ENCODE peak calls at places on chromosomes 12 and 14, in five cellular contexts. One of them, this sample, is unnamed. For H3K4me1, the result is how much of the 10 kb centered on the place peaks cover.

GRCh38 chr14:67428501-67429031 is 16.6 kb upstream of the PLEK2 start:
- DNase-seq in adrenal gland: peak
- DNase-seq in IMR-90: peak
- DNase-seq in prostate gland: no peak
- DNase-seq in GM12878: no peak
- DNase-seq in this sample: no peak

GRCh38 chr14:28756896-28757570 is 9.6 kb upstream of the FOXG1 start:
- DNase-seq in adrenal gland: no peak
- DNase-seq in IMR-90: peak
- DNase-seq in prostate gland: no peak
- DNase-seq in GM12878: no peak
- DNase-seq in this sample: no peak

GRCh38 chr12:110198386-110198785 is 74.2 kb downstream of the IFT81 start:
- DNase-seq in adrenal gland: no peak
- DNase-seq in IMR-90: peak
- DNase-seq in prostate gland: no peak
- DNase-seq in GM12878: no peak
- DNase-seq in this sample: no peak

GRCh38 chr12:89353188-89353822 is 1.0 kb upstream of the DUSP6 start:
- DNase-seq in adrenal gland: peak
- DNase-seq in IMR-90: peak
- DNase-seq in prostate gland: peak
- DNase-seq in GM12878: no peak
- DNase-seq in this sample: peak

GRCh38 chr14:52031781-52032180 is 37.1 kb downstream of the NID2 start:
- DNase-seq in adrenal gland: peak
- DNase-seq in IMR-90: peak
- DNase-seq in prostate gland: no peak
- DNase-seq in GM12878: no peak
- DNase-seq in this sample: no peak

GRCh38 chr14:56216631-56217379 is 98.6 kb downstream of the PELI2 start:
- DNase-seq in adrenal gland: peak
- DNase-seq in IMR-90: peak
- DNase-seq in prostate gland: no peak
- DNase-seq in GM12878: no peak
- DNase-seq in this sample: peak

GRCh38 chr14:55782166-55782565 is 202.2 kb downstream of the KTN1 start:
- DNase-seq in adrenal gland: no peak
- DNase-seq in IMR-90: peak
- DNase-seq in prostate gland: no peak
- DNase-seq in GM12878: no peak
- DNase-seq in this sample: no peak

GRCh38 chr12:74169607-74170006 is 368.0 kb upstream of the ATXN7L3B start:
- DNase-seq in adrenal gland: no peak
- DNase-seq in IMR-90: no peak
- DNase-seq in prostate gland: no peak
- DNase-seq in GM12878: no peak
- DNase-seq in this sample: no peak

GRCh38 chr12:32273063-32273521 is 126.3 kb upstream of the FGD4 start:
- DNase-seq in adrenal gland: no peak
- DNase-seq in IMR-90: peak
- DNase-seq in prostate gland: no peak
- DNase-seq in GM12878: no peak
- DNase-seq in this sample: no peak

GRCh38 chr14:57835751-57836150 is 30.1 kb downstream of the SLC35F4 start:
- DNase-seq in adrenal gland: no peak
- DNase-seq in IMR-90: no peak
- DNase-seq in prostate gland: no peak
- DNase-seq in GM12878: no peak
- DNase-seq in this sample: no peak

GRCh38 chr14:60266021-60266937 is 17.3 kb downstream of the PPM1A start:
- DNase-seq in adrenal gland: no peak
- DNase-seq in IMR-90: no peak
- DNase-seq in prostate gland: no peak
- DNase-seq in GM12878: no peak
- DNase-seq in this sample: no peak

GRCh38 chr14:75861161-75861621 is 120.6 kb downstream of the TGFB3 start:
- DNase-seq in adrenal gland: no peak
- DNase-seq in IMR-90: peak
- DNase-seq in prostate gland: no peak
- DNase-seq in GM12878: no peak
- DNase-seq in this sample: no peak

GRCh38 chr12:110109037-110109836 is 14.9 kb upstream of the IFT81 start:
- DNase-seq in adrenal gland: peak
- DNase-seq in IMR-90: peak
- DNase-seq in prostate gland: peak
- DNase-seq in GM12878: no peak
- DNase-seq in this sample: peak

GRCh38 chr12:30753233-30753632 is 1.5 kb downstream of the CAPRIN2 start:
- DNase-seq in adrenal gland: no peak
- DNase-seq in IMR-90: peak
- DNase-seq in prostate gland: no peak
- DNase-seq in GM12878: no peak
- DNase-seq in this sample: no peak

GRCh38 chr12:109209082-109209481 is 92.7 kb downstream of the ACACB start:
- DNase-seq in adrenal gland: no peak
- DNase-seq in IMR-90: no peak
- DNase-seq in prostate gland: no peak
- DNase-seq in GM12878: no peak
- DNase-seq in this sample: no peak

GRCh38 chr12:20213851-20214250 is 154.5 kb upstream of the PDE3A start:
- DNase-seq in adrenal gland: no peak
- DNase-seq in IMR-90: no peak
- DNase-seq in prostate gland: no peak
- DNase-seq in GM12878: no peak
- DNase-seq in this sample: no peak

GRCh38 chr14:106845286-106846087 is 1319.1 kb downstream of the TMEM121 start:
- DNase-seq in adrenal gland: no peak
- DNase-seq in IMR-90: no peak
- DNase-seq in prostate gland: peak
- DNase-seq in GM12878: peak
- DNase-seq in this sample: peak

GRCh38 chr12:104846056-104846762 is 111.9 kb downstream of the SLC41A2 start:
- DNase-seq in adrenal gland: no peak
- DNase-seq in IMR-90: peak
- DNase-seq in prostate gland: no peak
- DNase-seq in GM12878: no peak
- DNase-seq in this sample: no peak

GRCh38 chr12:108801736-108802665 is 55.4 kb downstream of the SSH1 start:
- DNase-seq in adrenal gland: peak
- DNase-seq in IMR-90: peak
- DNase-seq in prostate gland: no peak
- DNase-seq in GM12878: no peak
- DNase-seq in this sample: peak

GRCh38 chr14:105581551-105582341 is 55.4 kb downstream of the TMEM121 start:
- DNase-seq in adrenal gland: no peak
- DNase-seq in IMR-90: no peak
- DNase-seq in prostate gland: no peak
- DNase-seq in GM12878: peak
- DNase-seq in this sample: peak

DNA sequence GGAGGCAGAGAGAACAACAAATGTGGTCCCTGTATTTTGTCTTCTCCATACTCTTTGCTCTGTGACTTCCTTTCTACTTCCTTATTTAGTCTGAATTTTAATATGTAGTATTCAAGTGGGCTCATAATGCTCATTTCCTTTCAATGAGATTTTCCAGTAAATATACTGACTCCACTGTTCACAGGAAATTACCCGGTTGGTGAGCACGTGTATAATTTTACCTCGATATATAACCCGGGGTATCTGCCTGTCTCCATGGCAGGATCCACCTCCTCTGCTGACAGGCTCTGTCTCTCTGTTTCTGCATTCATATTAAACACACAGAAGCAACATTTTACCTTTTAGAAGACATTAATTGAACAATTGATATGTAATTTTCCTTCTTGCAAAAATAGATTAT is 166.0 kb downstream of the SLC38A4 start:
- DNase-seq in adrenal gland: no peak
- DNase-seq in IMR-90: no peak
- DNase-seq in prostate gland: no peak
- DNase-seq in GM12878: no peak
- DNase-seq in this sample: no peak
- H3K4me1 ChIP-seq in adrenal gland: under half
- H3K4me1 ChIP-seq in IMR-90: under half
- H3K4me1 ChIP-seq in prostate gland: under half
- H3K4me1 ChIP-seq in GM12878: under half
- H3K4me1 ChIP-seq in this sample: under half

GRCh38 chr12:131795064-131795463 is 33.1 kb upstream of the MMP17 start:
- DNase-seq in adrenal gland: no peak
- DNase-seq in IMR-90: no peak
- DNase-seq in prostate gland: no peak
- DNase-seq in GM12878: no peak
- DNase-seq in this sample: no peak

GRCh38 chr12:131796411-131796736 is 31.8 kb upstream of the MMP17 start:
- DNase-seq in adrenal gland: no peak
- DNase-seq in IMR-90: no peak
- DNase-seq in prostate gland: no peak
- DNase-seq in GM12878: no peak
- DNase-seq in this sample: no peak

GRCh38 chr12:131797588-131797934 is 30.6 kb upstream of the MMP17 start:
- DNase-seq in adrenal gland: no peak
- DNase-seq in IMR-90: no peak
- DNase-seq in prostate gland: no peak
- DNase-seq in GM12878: no peak
- DNase-seq in this sample: no peak

GRCh38 chr12:131795688-131796410 is 32.3 kb upstream of the MMP17 start:
- DNase-seq in adrenal gland: no peak
- DNase-seq in IMR-90: no peak
- DNase-seq in prostate gland: peak
- DNase-seq in GM12878: no peak
- DNase-seq in this sample: no peak

DNA sequence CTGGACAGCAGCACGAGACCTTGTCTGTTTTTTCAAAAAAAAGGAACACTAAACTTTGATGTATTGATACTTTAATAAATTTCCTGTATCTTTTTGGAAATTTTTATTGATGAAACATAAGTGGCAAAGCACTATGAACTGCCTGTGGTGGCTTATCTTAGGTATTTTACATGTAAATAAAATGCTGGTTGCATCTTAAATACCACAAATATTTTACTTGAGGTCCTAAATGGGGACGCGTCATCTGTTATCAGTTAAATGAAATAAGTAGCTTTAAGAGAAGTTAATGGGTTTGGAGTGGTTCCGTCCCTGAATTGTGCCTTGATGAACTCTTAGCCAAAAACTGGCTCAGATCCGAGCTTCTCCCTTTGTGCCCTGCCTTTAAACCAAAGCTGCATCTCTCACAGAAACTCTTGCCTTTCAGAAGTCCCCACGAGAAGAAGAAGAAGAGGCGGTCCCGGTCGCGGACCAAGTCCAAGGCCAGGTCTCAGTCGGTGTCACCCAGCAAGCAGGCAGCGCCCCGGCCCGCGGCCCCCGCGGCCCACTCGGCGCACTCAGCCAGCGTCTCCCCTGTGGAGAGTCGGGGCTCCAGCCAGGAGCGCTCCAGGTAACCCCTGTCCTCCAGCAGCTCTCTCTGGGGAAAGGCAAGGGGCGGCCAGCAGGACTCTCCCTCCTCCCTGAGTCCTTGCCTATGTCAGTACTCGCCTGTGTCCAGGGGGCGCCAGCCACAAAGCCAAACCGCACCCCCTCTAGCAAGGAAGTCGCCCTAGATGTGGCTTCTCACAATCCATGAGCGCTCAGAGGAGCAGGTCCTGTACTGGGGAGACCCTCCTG is 31.2 kb upstream of the MMP17 start:
- DNase-seq in adrenal gland: no peak
- DNase-seq in IMR-90: no peak
- DNase-seq in prostate gland: no peak
- DNase-seq in GM12878: no peak
- DNase-seq in this sample: no peak
- TF ChIP-seq CTCF in adrenal gland: no peak
- TF ChIP-seq CTCF in IMR-90: no peak
- TF ChIP-seq CTCF in prostate gland: no peak
- TF ChIP-seq CTCF in GM12878: no peak
- TF ChIP-seq CTCF in this sample: no peak

DNA sequence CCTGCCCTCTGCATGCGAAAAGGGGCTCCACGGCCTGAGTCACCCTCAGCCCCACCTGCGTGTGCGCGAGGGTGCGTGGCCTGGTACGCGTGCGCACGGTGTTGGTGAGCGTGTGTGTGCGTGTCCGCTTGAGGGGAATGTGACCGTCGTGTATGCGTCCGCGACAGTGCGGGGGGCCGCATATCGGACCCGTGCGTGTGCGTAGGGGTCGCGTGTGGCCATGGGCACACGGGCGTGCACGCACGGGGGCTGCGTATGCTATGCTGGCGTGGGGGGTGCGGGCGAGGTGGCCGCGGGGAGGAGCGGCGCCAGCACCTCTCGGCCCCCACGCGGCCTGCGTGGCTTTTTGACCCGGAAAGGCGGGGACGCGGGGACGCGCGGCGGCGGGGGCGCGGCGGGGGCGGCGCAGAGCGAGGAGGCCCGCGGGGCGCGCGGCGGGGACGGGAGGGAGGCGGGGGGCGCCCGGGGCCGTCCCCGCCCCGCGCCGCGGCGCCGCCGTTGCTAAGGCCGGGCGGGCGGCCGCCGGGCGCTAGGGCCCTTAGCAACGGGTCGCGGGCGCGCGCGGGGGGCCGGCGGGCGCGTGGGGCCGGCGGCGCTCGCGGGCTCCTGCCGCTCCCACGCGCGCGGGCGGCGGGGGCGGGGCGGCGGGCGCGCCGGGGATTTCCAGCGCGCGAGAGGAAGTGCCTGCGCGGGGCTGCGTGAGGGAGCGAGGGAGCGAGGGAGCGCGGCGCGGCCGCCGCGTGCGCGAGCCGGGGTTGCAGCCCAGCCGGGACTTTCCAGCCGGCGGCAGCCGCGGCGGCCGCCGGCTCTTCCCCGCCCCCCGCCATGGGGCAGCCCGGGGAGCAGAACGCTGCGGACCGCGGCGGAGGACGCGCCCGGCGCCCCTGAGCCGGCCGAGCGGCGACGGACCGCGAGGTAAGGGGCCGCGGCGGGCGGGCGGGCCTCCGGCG is at the start of gene TRAF3:
- DNase-seq in adrenal gland: peak
- DNase-seq in IMR-90: peak
- DNase-seq in prostate gland: no peak
- DNase-seq in GM12878: no peak
- DNase-seq in this sample: peak
- TF ChIP-seq POLR2A in adrenal gland: peak
- TF ChIP-seq POLR2A in IMR-90: peak
- TF ChIP-seq POLR2A in prostate gland: no peak
- TF ChIP-seq POLR2A in GM12878: peak
- TF ChIP-seq POLR2A in this sample: no peak

DNA sequence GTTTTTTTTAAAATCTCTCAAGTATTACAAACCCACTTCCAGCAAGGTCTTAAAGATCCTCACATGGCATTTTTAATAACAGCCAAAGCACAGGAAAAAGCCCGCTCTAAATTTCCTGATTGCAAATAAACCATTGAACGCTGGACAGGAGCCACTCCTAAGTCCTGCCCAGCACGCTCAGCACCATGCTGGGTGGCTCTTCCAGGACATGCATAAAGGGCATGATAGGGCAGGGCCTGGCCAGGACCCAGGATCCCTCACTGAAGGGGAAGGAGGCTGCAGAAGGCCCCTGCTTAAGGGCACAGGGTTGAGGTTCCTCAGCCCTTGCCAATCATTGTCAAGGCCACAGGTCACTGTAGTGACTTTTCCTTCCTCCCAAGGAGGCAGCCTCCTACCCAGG is 124.0 kb downstream of the GCH1 start:
- DNase-seq in adrenal gland: no peak
- DNase-seq in IMR-90: no peak
- DNase-seq in prostate gland: no peak
- DNase-seq in GM12878: no peak
- DNase-seq in this sample: no peak
- H3K4me1 ChIP-seq in adrenal gland: under half
- H3K4me1 ChIP-seq in IMR-90: under half
- H3K4me1 ChIP-seq in prostate gland: under half
- H3K4me1 ChIP-seq in GM12878: under half
- H3K4me1 ChIP-seq in this sample: under half